ENCODE peak calls at places on chromosomes 11 and 22, in seven cellular contexts. H is SK-N-SH, G is HCT116, E is K562, U is H1, B is GM12878, T is HepG2. Z is an unnamed sample.
A peak's percentile ranks its signal among the peaks of the same experiment; 100 is the strongest.

GRCh38 chr11:2537896-2538855 is 93.4 kb downstream of the KCNQ1 start:
- DNase-seq in G (no peak), U (no peak), T (no peak), E (no peak), B (no peak), H (no peak), Z (no peak)

GRCh38 chr11:65554057-65554818 is 3.9 kb downstream of the LTBP3 start:
- DNase-seq in G (no peak), H (no peak), T (no peak), B (no peak), E (no peak), U (no peak), Z (no peak)

GRCh38 chr11:134040386-134041297 is 28.2 kb upstream of the JAM3 start:
- DNase-seq in H (no peak), B (no peak), T (no peak), E (no peak), G (no peak), U (no peak), Z (no peak)

GRCh38 chr11:134764966-134765365 is 352.9 kb upstream of the B3GAT1 start:
- DNase-seq in U (no peak), T (no peak), G (no peak), E (no peak), B (no peak), H (no peak), Z (no peak)

GRCh38 chr11:115544422-115544821 is 40.2 kb upstream of the CADM1 start:
- DNase-seq in E (no peak), B (no peak), U (no peak), G (no peak), H (no peak), T (no peak), Z (no peak)

GRCh38 chr22:27108425-27109114 is 451.2 kb downstream of the MIAT start:
- DNase-seq in B (no peak), G (no peak), H (peak; percentile 69), E (no peak), U (no peak), T (no peak), Z (no peak)

GRCh38 chr11:117898059-117898458 is 21.6 kb upstream of the FXYD6 start:
- DNase-seq in G (no peak), E (no peak), H (no peak), T (no peak), U (no peak), B (no peak), Z (no peak)

GRCh38 chr11:10885703-10886363 is 28.0 kb upstream of the ZBED5 start:
- DNase-seq in H (peak; percentile 54), G (no peak), U (no peak), T (no peak), B (no peak), E (no peak), Z (no peak)

GRCh38 chr22:25359601-25360261 is 140.3 kb downstream of the CRYBB2 start:
- DNase-seq in B (no peak), H (no peak), T (no peak), G (no peak), E (no peak), U (no peak), Z (no peak)

GRCh38 chr11:13391217-13391616 is 71.8 kb downstream of the BTBD10 start:
- DNase-seq in B (no peak), U (no peak), T (no peak), E (no peak), G (no peak), H (no peak), Z (no peak)

GRCh38 chr22:30182365-30182764 is 64.2 kb downstream of the LIF start:
- DNase-seq in B (no peak), T (peak; percentile 39), G (no peak), H (no peak), E (peak; percentile 9), U (no peak), Z (no peak)

GRCh38 chr11:13775471-13775870 is 107.0 kb downstream of the FAR1 start:
- DNase-seq in U (no peak), E (no peak), T (no peak), B (no peak), H (no peak), G (no peak), Z (no peak)

GRCh38 chr11:118768715-118769114 is 22.2 kb downstream of the DDX6 start:
- DNase-seq in G (no peak), E (no peak), T (peak; percentile 12), B (no peak), U (no peak), H (no peak), Z (no peak)

GRCh38 chr22:50621948-50622722 is 5.8 kb downstream of the ARSA start:
- DNase-seq in E (no peak), T (no peak), H (peak; percentile 16), G (no peak), U (peak; percentile 50), B (peak; percentile 15), Z (peak; percentile 19)

GRCh38 chr11:134482128-134482527 is 70.1 kb upstream of the B3GAT1 start:
- DNase-seq in E (no peak), H (no peak), T (no peak), B (no peak), U (no peak), G (no peak), Z (no peak)

GRCh38 chr11:119338318-119338890 is 2.3 kb downstream of the C1QTNF5 start:
- DNase-seq in U (peak; percentile 92), T (peak; percentile 57), E (peak; percentile 74), H (peak; percentile 90), B (no peak), G (peak; percentile 39), Z (peak; percentile 75)

DNA sequence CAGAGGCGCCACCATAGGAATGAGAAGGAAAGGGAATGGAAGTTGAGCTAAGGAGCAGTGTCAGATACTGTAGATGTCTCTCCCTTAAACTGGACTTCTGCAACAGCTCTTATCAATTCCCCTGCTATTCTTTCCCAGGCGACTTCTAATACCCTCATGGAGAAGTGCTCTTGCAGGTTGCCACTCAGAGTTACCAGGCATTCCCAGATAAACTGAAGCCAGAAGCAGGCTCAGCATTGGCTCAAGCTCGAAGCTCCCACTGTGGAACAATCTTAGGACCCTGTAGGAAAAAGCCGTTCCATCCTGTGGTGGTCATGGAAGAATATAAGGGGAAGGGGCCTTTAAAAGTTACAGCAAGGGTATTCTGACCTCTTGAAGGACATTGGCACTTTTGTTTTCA is 208.7 kb upstream of the PLET1 start:
- DNase-seq in G (no peak), B (no peak), H (no peak), T (no peak), E (no peak), U (no peak), Z (no peak)
- TF ChIP-seq JUND in G (no peak), B (no peak), H (no peak), T (no peak), E (no peak), U (no peak), Z (no peak)

GRCh38 chr11:875203-875602 is 32.6 kb downstream of the TSPAN4 start:
- DNase-seq in G (no peak), E (no peak), B (no peak), H (no peak), T (no peak), U (no peak), Z (no peak)

GRCh38 chr11:876550-876949 is 33.9 kb downstream of the TSPAN4 start:
- DNase-seq in B (no peak), U (no peak), T (no peak), H (no peak), G (no peak), E (no peak), Z (no peak)

GRCh38 chr11:877565-877964 is 33.0 kb downstream of the CHID1 start:
- DNase-seq in U (peak; percentile 83), T (no peak), B (no peak), H (peak; percentile 71), E (peak; percentile 78), G (peak; percentile 75), Z (peak; percentile 83)

GRCh38 chr11:873723-874122 is 31.1 kb downstream of the TSPAN4 start:
- DNase-seq in T (no peak), E (no peak), G (no peak), B (no peak), U (no peak), H (no peak), Z (no peak)

DNA sequence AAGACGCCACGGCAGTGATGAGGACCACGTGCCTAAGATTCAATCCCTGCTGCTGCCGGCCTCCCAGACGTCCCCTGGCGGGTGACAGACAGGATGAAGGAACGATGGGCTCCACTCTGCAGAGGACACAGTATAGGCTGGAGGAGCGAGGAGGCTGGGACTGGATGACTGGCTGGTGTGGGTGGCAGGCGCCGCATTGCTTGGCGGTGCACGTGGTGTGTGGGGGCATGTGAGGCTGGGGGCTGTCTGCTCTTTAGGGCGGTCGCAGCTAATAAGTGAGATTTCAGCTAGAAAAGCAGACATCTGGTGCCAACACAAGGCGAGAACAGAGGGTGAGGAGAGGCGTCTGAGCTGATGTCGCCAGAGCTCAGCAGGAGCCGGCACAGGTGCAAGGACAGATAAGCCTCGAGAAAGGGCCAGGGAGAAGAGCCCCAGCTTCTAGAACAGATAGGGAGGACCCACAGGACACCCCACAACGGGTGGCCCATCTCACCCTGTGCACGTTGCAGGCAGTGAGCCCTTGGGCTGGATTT is 33.2 kb downstream of the TSPAN4 start:
- DNase-seq in G (no peak), E (peak; percentile 89), T (no peak), B (no peak), H (no peak), U (no peak), Z (no peak)
- TF ChIP-seq JUND in G (no peak), E (peak; percentile 56), T (no peak), B (no peak), H (no peak), U (no peak), Z (no peak)

GRCh38 chr11:111421251-111421650 is 42.2 kb upstream of the POU2AF1 start:
- DNase-seq in E (no peak), G (no peak), T (no peak), U (no peak), B (no peak), H (no peak), Z (no peak)

GRCh38 chr11:111422494-111423249 is 43.6 kb upstream of the POU2AF1 start:
- DNase-seq in H (peak; percentile 64), B (no peak), G (peak; percentile 37), E (peak; percentile 51), U (peak; percentile 87), T (peak; percentile 82), Z (no peak)

GRCh38 chr11:111419641-111420327 is 40.7 kb upstream of the POU2AF1 start:
- DNase-seq in H (no peak), T (no peak), G (no peak), B (no peak), U (no peak), E (no peak), Z (no peak)

GRCh38 chr11:111426615-111427014 is 47.5 kb upstream of the POU2AF1 start:
- DNase-seq in G (no peak), H (no peak), E (no peak), B (no peak), U (no peak), T (no peak), Z (peak; percentile 77)

GRCh38 chr11:111423250-111423615 is 44.2 kb upstream of the POU2AF1 start:
- DNase-seq in G (no peak), U (no peak), B (no peak), T (no peak), H (no peak), E (no peak), Z (no peak)
- TF ChIP-seq JUND in G (no peak), U (no peak), B (no peak), T (no peak), H (no peak), E (no peak), Z (no peak)

DNA sequence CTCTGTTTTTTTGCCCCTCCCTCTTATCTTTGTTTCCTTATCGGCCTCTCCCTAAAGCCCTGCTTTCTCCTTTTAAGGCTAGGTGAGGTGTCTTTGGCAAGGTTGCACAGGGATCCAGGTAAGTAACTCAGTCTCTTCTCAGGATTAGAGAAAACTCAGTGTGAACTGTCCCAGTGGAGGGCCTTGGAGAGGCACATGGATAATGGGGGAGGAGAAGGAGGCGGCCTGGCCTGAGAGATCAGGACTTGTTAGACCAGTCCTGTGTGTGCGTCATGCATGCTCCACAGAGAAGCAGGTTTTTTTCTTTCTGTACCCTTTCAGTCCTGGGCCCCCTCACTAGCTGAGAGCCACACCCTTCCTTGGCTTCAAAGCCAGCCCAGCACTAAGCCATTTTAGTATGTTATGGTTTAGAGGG is 19.9 kb downstream of the CTNND1 start:
- DNase-seq in B (no peak), H (no peak), U (peak; percentile 68), G (peak; percentile 93), T (no peak), E (peak; percentile 38), Z (peak; percentile 95)
- TF ChIP-seq JUND in B (no peak), H (no peak), U (peak; percentile 65), G (peak; percentile 92), T (no peak), E (no peak), Z (peak; percentile 80)

Z was measured in T47D.